ENCODE peak calls at places on chromosome 9, in four cellular contexts. One of them, this sample, is unnamed.

GRCh38 chr9:80899208-80899607 is 790.1 kb downstream of the TLE1 start:
- DNase-seq in CD4-positive, CD25-positive, alpha-beta regulatory T cell: no peak
- DNase-seq in SJSA1: no peak
- DNase-seq in IMR-90: peak; percentile 44
- DNase-seq in this sample: no peak

GRCh38 chr9:98201102-98201501 is 8.7 kb upstream of the CORO2A start:
- DNase-seq in SJSA1: no peak
- DNase-seq in IMR-90: no peak
- DNase-seq in CD4-positive, CD25-positive, alpha-beta regulatory T cell: no peak
- DNase-seq in this sample: no peak

GRCh38 chr9:107638922-107639321 is 149.4 kb upstream of the KLF4 start:
- DNase-seq in SJSA1: peak; percentile 62
- DNase-seq in CD4-positive, CD25-positive, alpha-beta regulatory T cell: no peak
- DNase-seq in IMR-90: peak; percentile 77
- DNase-seq in this sample: no peak

GRCh38 chr9:30411571-30411970 is 1972.9 kb upstream of the ACO1 start:
- DNase-seq in SJSA1: no peak
- DNase-seq in CD4-positive, CD25-positive, alpha-beta regulatory T cell: no peak
- DNase-seq in IMR-90: no peak
- DNase-seq in this sample: no peak

GRCh38 chr9:87792831-87793288 is 66.9 kb downstream of the CTSL start:
- DNase-seq in SJSA1: peak; percentile 73
- DNase-seq in CD4-positive, CD25-positive, alpha-beta regulatory T cell: no peak
- DNase-seq in IMR-90: peak; percentile 43
- DNase-seq in this sample: peak; percentile 98

GRCh38 chr9:34437006-34437925 is 21.1 kb downstream of the FAM219A start:
- DNase-seq in SJSA1: no peak
- DNase-seq in CD4-positive, CD25-positive, alpha-beta regulatory T cell: peak; percentile 72
- DNase-seq in IMR-90: peak; percentile 79
- DNase-seq in this sample: peak; percentile 50

GRCh38 chr9:75198436-75198835 is 110.1 kb downstream of the OSTF1 start:
- DNase-seq in IMR-90: no peak
- DNase-seq in SJSA1: no peak
- DNase-seq in CD4-positive, CD25-positive, alpha-beta regulatory T cell: no peak
- DNase-seq in this sample: no peak

GRCh38 chr9:35161713-35162604 is at the start of gene UNC13B:
- DNase-seq in SJSA1: peak; percentile 70
- DNase-seq in IMR-90: peak; percentile 83
- DNase-seq in CD4-positive, CD25-positive, alpha-beta regulatory T cell: peak; percentile 53
- DNase-seq in this sample: peak; percentile 17

GRCh38 chr9:115668506-115668905 is 485.1 kb upstream of the PAPPA start:
- DNase-seq in SJSA1: no peak
- DNase-seq in CD4-positive, CD25-positive, alpha-beta regulatory T cell: no peak
- DNase-seq in IMR-90: peak; percentile 94
- DNase-seq in this sample: peak; percentile 39

GRCh38 chr9:101458955-101459631 is 23.5 kb upstream of the ALDOB start:
- DNase-seq in IMR-90: peak; percentile 83
- DNase-seq in SJSA1: no peak
- DNase-seq in CD4-positive, CD25-positive, alpha-beta regulatory T cell: peak; percentile 20
- DNase-seq in this sample: peak; percentile 60

GRCh38 chr9:80555782-80556325 is 984.1 kb downstream of the TLE4 start:
- DNase-seq in CD4-positive, CD25-positive, alpha-beta regulatory T cell: no peak
- DNase-seq in SJSA1: no peak
- DNase-seq in IMR-90: peak; percentile 18
- DNase-seq in this sample: no peak

DNA sequence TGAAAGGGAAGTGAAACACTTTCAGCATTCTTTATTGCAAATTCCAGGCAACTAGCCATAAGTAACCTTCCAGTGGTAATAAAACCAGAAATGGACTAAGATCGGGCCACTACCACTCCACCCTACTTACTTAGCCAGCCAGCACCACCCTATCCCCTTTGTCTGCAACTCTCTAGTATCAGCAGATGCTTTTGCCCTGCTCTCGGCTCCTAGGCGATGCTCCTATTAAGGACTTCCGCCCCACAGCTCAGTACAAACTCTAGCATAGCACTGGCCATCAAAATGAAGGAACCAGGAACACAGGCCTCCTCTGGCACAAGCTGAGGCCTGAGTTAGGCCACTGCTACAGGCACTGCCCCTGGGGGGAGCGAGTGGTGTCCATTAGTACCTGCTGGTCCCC is 81.2 kb downstream of the GLDC start:
- DNase-seq in SJSA1: no peak
- DNase-seq in CD4-positive, CD25-positive, alpha-beta regulatory T cell: no peak
- DNase-seq in IMR-90: no peak
- DNase-seq in this sample: no peak
- H3K4me3 ChIP-seq in SJSA1: no peak overlapping the region
- H3K4me3 ChIP-seq in CD4-positive, CD25-positive, alpha-beta regulatory T cell: no peak overlapping the region
- H3K4me3 ChIP-seq in IMR-90: no peak overlapping the region
- H3K4me3 ChIP-seq in this sample: no peak overlapping the region

DNA sequence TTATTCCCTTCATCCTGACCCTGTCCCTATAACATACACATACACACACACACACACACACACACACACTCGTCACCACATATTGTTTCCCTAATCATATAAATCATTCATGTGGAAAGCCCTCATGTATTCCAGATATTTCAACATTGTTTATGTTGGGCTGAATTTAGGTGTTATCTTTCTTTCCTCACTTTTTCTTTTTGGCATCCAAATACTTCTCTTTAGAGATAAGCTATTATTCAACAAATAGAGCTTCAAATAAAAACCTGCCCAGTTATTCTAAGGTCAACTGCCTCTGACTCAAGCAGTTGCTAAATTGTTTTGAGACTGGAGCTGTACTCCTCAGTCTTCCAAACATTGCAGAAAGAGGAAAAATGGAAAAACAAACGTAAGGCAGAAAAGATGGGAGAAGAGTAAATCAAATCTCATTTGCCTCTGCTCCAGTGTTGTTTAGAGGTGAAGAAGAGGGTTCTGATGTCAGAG is 215.8 kb downstream of the GAS1 start:
- DNase-seq in IMR-90: peak; percentile 78
- DNase-seq in CD4-positive, CD25-positive, alpha-beta regulatory T cell: no peak
- DNase-seq in SJSA1: no peak
- DNase-seq in this sample: peak; percentile 85
- H3K27ac ChIP-seq in IMR-90: no peak overlapping the region
- H3K27ac ChIP-seq in CD4-positive, CD25-positive, alpha-beta regulatory T cell: no peak overlapping the region
- H3K27ac ChIP-seq in SJSA1: no peak overlapping the region
- H3K27ac ChIP-seq in this sample: peak overlapping the region; percentile 37

DNA sequence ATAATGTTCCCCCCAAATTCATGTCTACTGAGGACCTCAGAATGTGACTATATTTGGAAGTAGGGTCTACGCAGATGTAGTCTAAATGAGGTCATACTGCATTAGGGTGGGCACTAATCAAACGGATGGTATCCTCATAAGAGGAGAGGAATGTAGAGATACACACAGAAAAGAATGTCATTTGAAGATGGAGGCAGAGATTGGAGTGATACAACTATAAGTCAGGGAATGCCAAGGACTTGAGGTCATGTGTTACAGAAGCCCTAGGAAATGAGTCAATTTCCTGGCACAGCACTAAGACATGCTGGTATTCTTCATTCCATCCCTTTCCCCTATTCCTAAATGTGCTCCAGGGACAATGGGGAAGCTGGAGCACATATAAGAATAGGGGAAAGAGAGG is 758 bp upstream of the PDCD1LG2 start:
- DNase-seq in SJSA1: peak; percentile 62
- DNase-seq in CD4-positive, CD25-positive, alpha-beta regulatory T cell: no peak
- DNase-seq in IMR-90: peak; percentile 99
- DNase-seq in this sample: peak; percentile 86
- H3K4me3 ChIP-seq in SJSA1: no peak overlapping the region
- H3K4me3 ChIP-seq in CD4-positive, CD25-positive, alpha-beta regulatory T cell: no peak overlapping the region
- H3K4me3 ChIP-seq in IMR-90: no peak overlapping the region
- H3K4me3 ChIP-seq in this sample: peak overlapping the region; percentile 53

GRCh38 chr9:136599811-136600660 is 54.2 kb upstream of the NOTCH1 start:
- DNase-seq in SJSA1: no peak
- DNase-seq in IMR-90: no peak
- DNase-seq in CD4-positive, CD25-positive, alpha-beta regulatory T cell: no peak
- DNase-seq in this sample: no peak
- H3K27ac ChIP-seq in SJSA1: no peak overlapping the region
- H3K27ac ChIP-seq in IMR-90: no peak overlapping the region
- H3K27ac ChIP-seq in CD4-positive, CD25-positive, alpha-beta regulatory T cell: no peak overlapping the region
- H3K27ac ChIP-seq in this sample: no peak overlapping the region

GRCh38 chr9:123354806-123355508 is 1.0 kb upstream of the CRB2 start:
- DNase-seq in SJSA1: no peak
- DNase-seq in CD4-positive, CD25-positive, alpha-beta regulatory T cell: no peak
- DNase-seq in IMR-90: no peak
- DNase-seq in this sample: no peak

GRCh38 chr9:123356851-123357747 is 1.1 kb downstream of the CRB2 start:
- DNase-seq in IMR-90: no peak
- DNase-seq in SJSA1: no peak
- DNase-seq in CD4-positive, CD25-positive, alpha-beta regulatory T cell: no peak
- DNase-seq in this sample: no peak

GRCh38 chr9:123353984-123354591 is 1.9 kb upstream of the CRB2 start:
- DNase-seq in IMR-90: peak; percentile 46
- DNase-seq in SJSA1: peak; percentile 72
- DNase-seq in CD4-positive, CD25-positive, alpha-beta regulatory T cell: peak; percentile 36
- DNase-seq in this sample: peak; percentile 74

GRCh38 chr9:123357748-123358059 is 1.7 kb downstream of the CRB2 start:
- DNase-seq in CD4-positive, CD25-positive, alpha-beta regulatory T cell: no peak
- DNase-seq in IMR-90: no peak
- DNase-seq in SJSA1: no peak
- DNase-seq in this sample: no peak

DNA sequence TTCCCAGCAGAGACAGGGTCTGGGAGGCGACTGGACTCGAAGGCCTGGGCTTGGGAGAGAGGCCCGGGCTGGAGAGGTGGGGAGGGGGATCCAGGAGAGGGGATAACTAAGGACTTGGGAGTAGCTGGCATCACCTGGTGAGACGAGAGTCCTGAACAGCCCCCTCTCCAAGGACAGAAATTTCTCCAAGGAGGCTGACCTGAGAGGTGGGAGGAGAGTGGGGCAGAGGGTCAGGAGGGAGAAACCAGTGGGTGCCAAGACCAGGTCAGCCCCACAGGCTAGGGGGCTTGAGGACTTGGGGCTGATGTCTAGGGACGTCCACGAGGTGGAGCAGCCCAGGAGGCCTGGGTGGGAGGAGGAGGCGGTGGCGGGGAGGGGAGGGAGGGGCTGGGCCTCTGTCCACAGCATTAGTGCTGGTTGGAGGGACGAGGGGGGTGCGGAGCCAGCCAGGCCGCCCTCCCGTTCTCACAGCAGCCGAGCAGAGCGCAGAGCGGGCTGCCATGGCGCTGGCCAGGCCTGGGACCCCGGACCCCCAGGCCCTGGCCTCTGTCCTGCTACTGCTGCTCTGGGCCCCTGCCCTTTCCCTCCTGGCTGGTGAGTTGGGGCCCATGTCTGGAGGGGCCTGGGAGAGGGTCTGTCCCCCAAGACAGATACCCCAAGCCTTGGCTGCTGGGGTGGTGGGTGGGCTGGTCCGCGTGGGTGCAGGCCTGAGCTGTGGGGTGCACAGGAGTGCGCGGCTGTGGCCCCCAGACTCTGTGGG is at the start of gene CRB2:
- DNase-seq in IMR-90: no peak
- DNase-seq in SJSA1: no peak
- DNase-seq in CD4-positive, CD25-positive, alpha-beta regulatory T cell: no peak
- DNase-seq in this sample: no peak
- H3K4me3 ChIP-seq in IMR-90: no peak within 1 kb of the TSS
- H3K4me3 ChIP-seq in SJSA1: no peak within 1 kb of the TSS
- H3K4me3 ChIP-seq in CD4-positive, CD25-positive, alpha-beta regulatory T cell: no peak within 1 kb of the TSS
- H3K4me3 ChIP-seq in this sample: no peak within 1 kb of the TSS

GRCh38 chr9:14349141-14349817 is 35.3 kb upstream of the NFIB start:
- DNase-seq in CD4-positive, CD25-positive, alpha-beta regulatory T cell: no peak
- DNase-seq in SJSA1: no peak
- DNase-seq in IMR-90: no peak
- DNase-seq in this sample: no peak
- H3K27ac ChIP-seq in CD4-positive, CD25-positive, alpha-beta regulatory T cell: no peak overlapping the region
- H3K27ac ChIP-seq in SJSA1: no peak overlapping the region
- H3K27ac ChIP-seq in IMR-90: no peak overlapping the region
- H3K27ac ChIP-seq in this sample: no peak overlapping the region

GRCh38 chr9:130659699-130660248 is 4.6 kb upstream of the PRDM12 start:
- DNase-seq in IMR-90: no peak
- DNase-seq in SJSA1: no peak
- DNase-seq in CD4-positive, CD25-positive, alpha-beta regulatory T cell: no peak
- DNase-seq in this sample: no peak
- H3K4me3 ChIP-seq in IMR-90: no peak overlapping the region
- H3K4me3 ChIP-seq in SJSA1: no peak overlapping the region
- H3K4me3 ChIP-seq in CD4-positive, CD25-positive, alpha-beta regulatory T cell: no peak overlapping the region
- H3K4me3 ChIP-seq in this sample: no peak overlapping the region

DNA sequence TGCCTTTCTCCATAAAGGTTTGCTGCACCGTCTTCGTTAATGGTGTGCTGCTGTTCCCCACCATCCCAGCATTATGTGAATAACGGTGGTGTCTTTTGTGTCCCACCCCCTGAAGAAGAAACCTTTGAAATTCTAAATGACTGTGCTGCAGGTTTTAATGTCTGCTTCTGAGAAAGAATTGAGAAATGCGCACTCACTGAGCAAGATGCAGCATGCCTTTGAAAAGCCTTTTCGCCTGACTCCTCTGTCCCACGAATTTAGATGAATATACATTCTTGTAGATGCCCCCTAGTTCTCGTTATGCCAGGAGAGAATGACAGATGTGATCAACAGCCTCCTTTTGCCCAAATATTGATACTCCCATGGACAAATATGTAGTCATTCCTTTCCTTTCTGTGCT is 246.0 kb upstream of the ZNF462 start:
- DNase-seq in IMR-90: no peak
- DNase-seq in CD4-positive, CD25-positive, alpha-beta regulatory T cell: no peak
- DNase-seq in SJSA1: no peak
- DNase-seq in this sample: no peak
- H3K27ac ChIP-seq in IMR-90: no peak overlapping the region
- H3K27ac ChIP-seq in CD4-positive, CD25-positive, alpha-beta regulatory T cell: no peak overlapping the region
- H3K27ac ChIP-seq in SJSA1: no peak overlapping the region
- H3K27ac ChIP-seq in this sample: no peak overlapping the region

GRCh38 chr9:113503131-113503541 is 39.6 kb downstream of the RGS3 start:
- DNase-seq in CD4-positive, CD25-positive, alpha-beta regulatory T cell: no peak
- DNase-seq in SJSA1: no peak
- DNase-seq in IMR-90: no peak
- DNase-seq in this sample: no peak
- H3K4me3 ChIP-seq in CD4-positive, CD25-positive, alpha-beta regulatory T cell: no peak overlapping the region
- H3K4me3 ChIP-seq in SJSA1: no peak overlapping the region
- H3K4me3 ChIP-seq in IMR-90: no peak overlapping the region
- H3K4me3 ChIP-seq in this sample: no peak overlapping the region

DNA sequence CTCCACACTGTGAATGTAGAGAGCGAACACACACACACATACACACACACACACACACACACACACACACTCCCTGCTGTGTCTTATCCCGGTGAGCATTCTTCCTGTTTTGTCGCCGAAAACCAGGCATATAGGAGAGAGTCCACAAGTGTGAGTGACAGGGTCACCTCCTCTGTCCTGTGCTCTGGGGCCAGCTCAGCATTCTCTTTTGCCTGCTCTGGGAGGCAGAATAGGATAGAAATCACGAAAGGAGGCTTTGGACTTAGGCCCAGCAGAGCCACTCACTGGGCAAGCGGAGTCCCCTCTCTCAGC is 3.0 kb downstream of the LAMC3 start:
- DNase-seq in IMR-90: no peak
- DNase-seq in SJSA1: no peak
- DNase-seq in CD4-positive, CD25-positive, alpha-beta regulatory T cell: no peak
- DNase-seq in this sample: no peak
- H3K27ac ChIP-seq in IMR-90: no peak overlapping the region
- H3K27ac ChIP-seq in SJSA1: no peak overlapping the region
- H3K27ac ChIP-seq in CD4-positive, CD25-positive, alpha-beta regulatory T cell: no peak overlapping the region
- H3K27ac ChIP-seq in this sample: no peak overlapping the region

This sample was measured in PC-9.